ENCODE peak calls at places on chromosome 1, in five cellular contexts. P, Q, F, A and W are unnamed samples.

GRCh38 chr1:166114419-166114818 is 52.4 kb downstream of the FAM78B start:
- DNase-seq in P (no peak), Q (no peak), F (no peak), A (no peak), W (no peak)

GRCh38 chr1:7175507-7175906 is 390.3 kb downstream of the CAMTA1 start:
- DNase-seq in P (no peak), Q (no peak), F (no peak), A (no peak), W (no peak)

GRCh38 chr1:97820470-97821188 is 100.2 kb downstream of the DPYD start:
- DNase-seq in P (no peak), Q (no peak), F (no peak), A (no peak), W (no peak)

GRCh38 chr1:39609618-39610331 is 29.7 kb downstream of the HEYL start:
- DNase-seq in P (no peak), Q (peak; percentile 63), F (peak; percentile 94), A (peak; percentile 65), W (peak; percentile 56)

GRCh38 chr1:111203681-111204210 is 3.3 kb upstream of the DENND2D start:
- DNase-seq in P (no peak), Q (peak; percentile 88), F (peak; percentile 63), A (peak; percentile 62), W (peak; percentile 39)

GRCh38 chr1:45230537-45230936 is 24.1 kb upstream of the ZSWIM5 start:
- DNase-seq in P (no peak), Q (no peak), F (no peak), A (no peak), W (no peak)

GRCh38 chr1:9066945-9067807 is 2.3 kb downstream of the SLC2A5 start:
- DNase-seq in P (peak; percentile 72), Q (no peak), F (no peak), A (no peak), W (peak; percentile 77)

GRCh38 chr1:76501576-76502219 is 365.6 kb upstream of the ST6GALNAC5 start:
- DNase-seq in P (no peak), Q (no peak), F (no peak), A (no peak), W (no peak)

GRCh38 chr1:50369830-50370229 is 53.4 kb downstream of the DMRTA2 start:
- DNase-seq in P (no peak), Q (no peak), F (peak; percentile 44), A (no peak), W (no peak)

GRCh38 chr1:14514760-14515159 is 83.7 kb upstream of the KAZN start:
- DNase-seq in P (no peak), Q (no peak), F (no peak), A (no peak), W (no peak)

GRCh38 chr1:159171254-159171687 is at the start of gene CADM3:
- DNase-seq in P (no peak), Q (no peak), F (peak; percentile 27), A (peak; percentile 91), W (no peak)

GRCh38 chr1:192260076-192260475 is 56.7 kb upstream of the RGS21 start:
- DNase-seq in P (no peak), Q (no peak), F (no peak), A (no peak), W (no peak)

GRCh38 chr1:165772739-165773138 is 4.1 kb upstream of the TMCO1 start:
- DNase-seq in P (no peak), Q (no peak), F (no peak), A (no peak), W (no peak)

GRCh38 chr1:37233606-37234005 is 199.3 kb upstream of the GRIK3 start:
- DNase-seq in P (no peak), Q (no peak), F (no peak), A (no peak), W (no peak)

GRCh38 chr1:17903386-17903785 is 148.3 kb downstream of the ACTL8 start:
- DNase-seq in P (no peak), Q (no peak), F (peak; percentile 55), A (no peak), W (no peak)

GRCh38 chr1:32242341-32242851 is 4.6 kb upstream of the FAM167B start:
- DNase-seq in P (no peak), Q (no peak), F (no peak), A (peak; percentile 66), W (peak; percentile 29)

GRCh38 chr1:48414264-48414663 is 57.7 kb downstream of the SPATA6 start:
- DNase-seq in P (no peak), Q (no peak), F (no peak), A (no peak), W (no peak)

GRCh38 chr1:180181048-180181447 is 26.4 kb downstream of the QSOX1 start:
- DNase-seq in P (no peak), Q (no peak), F (peak; percentile 33), A (peak; percentile 53), W (no peak)